ENCODE peak calls at places on chromosomes 6 and 20, in five cellular contexts. One of them, this sample, is unnamed.

GRCh38 chr6:25180630-25181375 is 98.4 kb upstream of the CARMIL1 start:
- DNase-seq in H1: no peak
- DNase-seq in IMR-90: no peak
- DNase-seq in mesenchymal stem cell: no peak
- DNase-seq in trophoblast cell: no peak
- DNase-seq in this sample: no peak

GRCh38 chr6:55528624-55529023 is 50.4 kb downstream of the HMGCLL1 start:
- DNase-seq in H1: no peak
- DNase-seq in IMR-90: peak; percentile 37
- DNase-seq in mesenchymal stem cell: peak; percentile 71
- DNase-seq in trophoblast cell: peak; percentile 58
- DNase-seq in this sample: peak; percentile 5

GRCh38 chr6:156174026-156174880 is 602.9 kb upstream of the ARID1B start:
- DNase-seq in H1: no peak
- DNase-seq in IMR-90: no peak
- DNase-seq in mesenchymal stem cell: no peak
- DNase-seq in trophoblast cell: no peak
- DNase-seq in this sample: no peak

GRCh38 chr6:89489078-89489477 is 56.1 kb downstream of the ANKRD6 start:
- DNase-seq in H1: no peak
- DNase-seq in IMR-90: no peak
- DNase-seq in mesenchymal stem cell: no peak
- DNase-seq in trophoblast cell: no peak
- DNase-seq in this sample: no peak

GRCh38 chr6:56714982-56715456 is 72.3 kb upstream of the DST start:
- DNase-seq in H1: no peak
- DNase-seq in IMR-90: peak; percentile 92
- DNase-seq in mesenchymal stem cell: peak; percentile 89
- DNase-seq in trophoblast cell: peak; percentile 67
- DNase-seq in this sample: no peak

GRCh38 chr6:3370361-3371221 is 86.3 kb downstream of the SLC22A23 start:
- DNase-seq in H1: no peak
- DNase-seq in IMR-90: no peak
- DNase-seq in mesenchymal stem cell: no peak
- DNase-seq in trophoblast cell: no peak
- DNase-seq in this sample: no peak

GRCh38 chr20:31815408-31816188 is 3.6 kb upstream of the MYLK2 start:
- DNase-seq in H1: no peak
- DNase-seq in IMR-90: no peak
- DNase-seq in mesenchymal stem cell: peak; percentile 35
- DNase-seq in trophoblast cell: no peak
- DNase-seq in this sample: no peak

GRCh38 chr6:37514840-37515239 is 15.1 kb upstream of the CCDC167 start:
- DNase-seq in H1: no peak
- DNase-seq in IMR-90: no peak
- DNase-seq in mesenchymal stem cell: no peak
- DNase-seq in trophoblast cell: peak; percentile 60
- DNase-seq in this sample: no peak

GRCh38 chr6:147285087-147285855 is 81.1 kb downstream of the STXBP5 start:
- DNase-seq in H1: no peak
- DNase-seq in IMR-90: peak; percentile 65
- DNase-seq in mesenchymal stem cell: peak; percentile 58
- DNase-seq in trophoblast cell: peak; percentile 50
- DNase-seq in this sample: no peak

GRCh38 chr6:44068607-44069296 is 58.5 kb downstream of the MRPL14 start:
- DNase-seq in H1: no peak
- DNase-seq in IMR-90: no peak
- DNase-seq in mesenchymal stem cell: no peak
- DNase-seq in trophoblast cell: peak; percentile 65
- DNase-seq in this sample: no peak

GRCh38 chr20:7853493-7853892 is 86.8 kb downstream of the HAO1 start:
- DNase-seq in H1: no peak
- DNase-seq in IMR-90: no peak
- DNase-seq in mesenchymal stem cell: no peak
- DNase-seq in trophoblast cell: no peak
- DNase-seq in this sample: no peak

GRCh38 chr6:164520916-164521315 is 788.5 kb downstream of the C6orf118 start:
- DNase-seq in H1: no peak
- DNase-seq in IMR-90: no peak
- DNase-seq in mesenchymal stem cell: no peak
- DNase-seq in trophoblast cell: no peak
- DNase-seq in this sample: no peak

GRCh38 chr6:151493495-151494234 is at the start of gene CCDC170:
- DNase-seq in H1: peak; percentile 83
- DNase-seq in IMR-90: no peak
- DNase-seq in mesenchymal stem cell: peak; percentile 32
- DNase-seq in trophoblast cell: peak; percentile 32
- DNase-seq in this sample: peak; percentile 38

GRCh38 chr6:30100585-30101422 is 12.1 kb downstream of the TRIM31 start:
- DNase-seq in H1: peak; percentile 73
- DNase-seq in IMR-90: no peak
- DNase-seq in mesenchymal stem cell: no peak
- DNase-seq in trophoblast cell: no peak
- DNase-seq in this sample: no peak

GRCh38 chr6:14448246-14448645 is 330.7 kb downstream of the CD83 start:
- DNase-seq in H1: no peak
- DNase-seq in IMR-90: no peak
- DNase-seq in mesenchymal stem cell: no peak
- DNase-seq in trophoblast cell: no peak
- DNase-seq in this sample: no peak

GRCh38 chr6:14452567-14453527 is 335.3 kb downstream of the CD83 start:
- DNase-seq in H1: no peak
- DNase-seq in IMR-90: no peak
- DNase-seq in mesenchymal stem cell: no peak
- DNase-seq in trophoblast cell: peak; percentile 74
- DNase-seq in this sample: no peak

GRCh38 chr6:14447240-14447639 is 329.7 kb downstream of the CD83 start:
- DNase-seq in H1: no peak
- DNase-seq in IMR-90: no peak
- DNase-seq in mesenchymal stem cell: no peak
- DNase-seq in trophoblast cell: peak; percentile 52
- DNase-seq in this sample: no peak

GRCh38 chr6:14451594-14452374 is 334.2 kb downstream of the CD83 start:
- DNase-seq in H1: no peak
- DNase-seq in IMR-90: no peak
- DNase-seq in mesenchymal stem cell: no peak
- DNase-seq in trophoblast cell: no peak
- DNase-seq in this sample: no peak

GRCh38 chr6:14450133-14451040 is 332.8 kb downstream of the CD83 start:
- DNase-seq in H1: no peak
- DNase-seq in IMR-90: peak; percentile 21
- DNase-seq in mesenchymal stem cell: peak; percentile 44
- DNase-seq in trophoblast cell: no peak
- DNase-seq in this sample: no peak
- H3K4me3 ChIP-seq in H1: no peak overlapping the region
- H3K4me3 ChIP-seq in IMR-90: no peak overlapping the region
- H3K4me3 ChIP-seq in mesenchymal stem cell: no peak overlapping the region
- H3K4me3 ChIP-seq in trophoblast cell: no peak overlapping the region
- H3K4me3 ChIP-seq in this sample: no peak overlapping the region

DNA sequence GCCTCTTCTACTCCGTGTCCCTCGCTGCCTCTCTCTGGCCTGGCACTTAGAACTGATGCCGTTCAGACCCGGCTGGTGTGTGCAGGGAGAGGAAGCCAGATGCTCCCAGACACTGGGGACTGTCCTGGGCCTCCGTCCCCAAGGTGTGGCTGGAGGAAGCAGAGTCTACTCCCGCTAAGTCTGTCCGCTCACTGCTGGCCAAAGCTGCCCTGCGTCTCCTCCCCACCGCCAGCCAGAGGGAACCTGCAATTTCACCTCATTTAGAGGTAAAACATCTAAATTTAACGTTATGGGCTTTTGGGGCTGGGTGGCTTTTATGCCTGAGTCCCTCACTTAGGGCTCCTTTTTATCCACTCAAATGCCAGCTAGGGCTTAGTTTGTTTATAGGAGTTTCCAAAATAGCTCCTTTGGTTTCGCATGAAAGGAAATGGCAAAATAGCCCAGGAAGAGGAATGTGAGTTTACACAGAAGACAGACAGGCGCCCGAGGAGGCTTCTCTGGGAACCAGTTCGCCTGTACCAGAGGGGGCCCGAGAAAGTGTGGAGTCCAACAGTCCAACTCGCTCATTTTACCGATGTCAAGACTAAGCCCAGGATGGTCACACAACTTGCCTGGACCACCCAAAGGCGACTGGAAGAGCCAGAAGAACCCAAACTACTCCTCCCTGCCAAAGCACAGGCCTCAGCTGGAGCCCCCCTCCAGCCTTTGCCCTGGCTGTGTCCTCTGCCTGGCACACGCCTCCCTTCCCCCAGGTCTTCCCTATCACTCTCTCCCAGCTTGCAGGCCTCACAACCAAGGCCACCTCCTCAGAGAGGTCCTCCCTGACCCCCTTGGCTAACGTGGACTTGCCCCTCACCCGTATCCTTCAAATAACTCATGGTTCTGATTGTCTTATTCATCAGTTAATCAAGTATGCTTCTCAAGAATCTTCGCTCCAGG is 54.5 kb downstream of the RIPOR3 start:
- DNase-seq in H1: no peak
- DNase-seq in IMR-90: peak; percentile 55
- DNase-seq in mesenchymal stem cell: peak; percentile 87
- DNase-seq in trophoblast cell: no peak
- DNase-seq in this sample: no peak
- H4K91ac ChIP-seq in H1: peak overlapping the region; percentile 93
- H4K91ac ChIP-seq in IMR-90: peak overlapping the region; percentile 100
- H4K91ac ChIP-seq in mesenchymal stem cell: peak overlapping the region; percentile 100
- H4K91ac ChIP-seq in trophoblast cell: peak overlapping the region; percentile 95
- H4K91ac ChIP-seq in this sample: no peak overlapping the region

DNA sequence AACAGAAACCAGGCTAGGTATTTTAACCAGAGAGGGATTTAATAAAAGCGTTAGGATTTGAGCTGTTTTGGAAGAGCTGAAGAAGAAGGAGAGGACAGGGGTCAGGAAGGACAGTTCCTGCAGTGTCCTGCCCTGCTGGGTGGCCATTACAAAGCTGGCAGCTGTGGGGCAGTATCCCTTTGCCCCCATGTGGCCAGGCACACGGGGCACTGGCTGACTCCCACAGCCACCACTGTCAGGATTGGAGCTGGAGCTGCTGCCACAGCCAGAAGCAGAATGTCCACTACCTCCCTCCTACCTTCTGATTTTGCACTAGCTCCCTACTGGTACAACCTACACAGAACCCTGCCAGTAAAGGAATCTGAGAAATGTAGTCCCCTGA is 46.5 kb downstream of the SLC22A3 start:
- DNase-seq in H1: no peak
- DNase-seq in IMR-90: no peak
- DNase-seq in mesenchymal stem cell: no peak
- DNase-seq in trophoblast cell: no peak
- DNase-seq in this sample: no peak
- H3K4me2 ChIP-seq in H1: no peak overlapping the region
- H3K4me2 ChIP-seq in IMR-90: no peak overlapping the region
- H3K4me2 ChIP-seq in mesenchymal stem cell: no peak overlapping the region
- H3K4me2 ChIP-seq in trophoblast cell: no peak overlapping the region
- H3K4me2 ChIP-seq in this sample: no peak overlapping the region

GRCh38 chr6:166949533-166950442 is 6.6 kb downstream of the RNASET2 start:
- DNase-seq in H1: no peak
- DNase-seq in IMR-90: no peak
- DNase-seq in mesenchymal stem cell: no peak
- DNase-seq in trophoblast cell: peak; percentile 93
- DNase-seq in this sample: no peak
- H3K4me3 ChIP-seq in H1: no peak overlapping the region
- H3K4me3 ChIP-seq in IMR-90: no peak overlapping the region
- H3K4me3 ChIP-seq in mesenchymal stem cell: no peak overlapping the region
- H3K4me3 ChIP-seq in trophoblast cell: no peak overlapping the region
- H3K4me3 ChIP-seq in this sample: no peak overlapping the region

DNA sequence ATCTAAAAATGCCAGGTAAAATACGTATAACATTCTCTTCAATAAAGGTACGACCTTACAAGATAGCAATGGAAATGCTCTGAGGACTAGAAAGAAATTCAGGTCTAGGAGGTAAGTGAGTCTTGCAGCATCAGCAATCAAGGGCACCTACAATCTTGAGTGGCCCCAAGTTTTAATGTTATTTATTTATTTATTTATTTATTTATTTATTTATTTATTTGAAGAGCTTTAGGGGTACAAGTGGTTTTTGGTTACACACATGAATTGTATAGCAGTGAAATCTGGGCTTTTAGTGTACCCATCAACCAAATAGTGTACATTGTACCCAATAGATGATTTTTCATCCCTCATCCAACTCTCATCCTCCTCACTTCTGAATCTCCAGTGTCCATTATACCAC is 574.0 kb upstream of the POU3F2 start:
- DNase-seq in H1: no peak
- DNase-seq in IMR-90: no peak
- DNase-seq in mesenchymal stem cell: no peak
- DNase-seq in trophoblast cell: no peak
- DNase-seq in this sample: no peak
- H4K91ac ChIP-seq in H1: no peak overlapping the region
- H4K91ac ChIP-seq in IMR-90: no peak overlapping the region
- H4K91ac ChIP-seq in mesenchymal stem cell: no peak overlapping the region
- H4K91ac ChIP-seq in trophoblast cell: no peak overlapping the region
- H4K91ac ChIP-seq in this sample: no peak overlapping the region

GRCh38 chr20:44020406-44021148 is 105.9 kb downstream of the TOX2 start:
- DNase-seq in H1: no peak
- DNase-seq in IMR-90: no peak
- DNase-seq in mesenchymal stem cell: no peak
- DNase-seq in trophoblast cell: no peak
- DNase-seq in this sample: no peak
- H3K4me2 ChIP-seq in H1: no peak overlapping the region
- H3K4me2 ChIP-seq in IMR-90: no peak overlapping the region
- H3K4me2 ChIP-seq in mesenchymal stem cell: no peak overlapping the region
- H3K4me2 ChIP-seq in trophoblast cell: no peak overlapping the region
- H3K4me2 ChIP-seq in this sample: no peak overlapping the region

DNA sequence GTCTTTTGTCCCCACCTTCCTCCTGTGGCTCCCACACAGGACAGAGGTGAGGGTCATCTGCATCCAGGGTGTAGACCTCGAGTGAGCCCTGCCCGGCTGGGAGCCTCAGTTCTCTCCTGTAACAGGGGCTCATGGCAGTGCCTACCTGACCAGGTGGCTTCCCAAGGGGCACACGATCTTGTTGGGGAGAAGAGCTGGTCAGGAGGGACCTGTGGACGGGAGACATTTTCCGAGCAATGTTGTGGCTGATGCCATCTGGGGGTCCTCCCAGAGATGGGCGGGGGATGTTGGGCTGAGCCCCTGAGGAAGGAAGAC is 51.9 kb downstream of the CEBPB start:
- DNase-seq in H1: no peak
- DNase-seq in IMR-90: no peak
- DNase-seq in mesenchymal stem cell: no peak
- DNase-seq in trophoblast cell: no peak
- DNase-seq in this sample: no peak
- H3K4me3 ChIP-seq in H1: no peak overlapping the region
- H3K4me3 ChIP-seq in IMR-90: no peak overlapping the region
- H3K4me3 ChIP-seq in mesenchymal stem cell: no peak overlapping the region
- H3K4me3 ChIP-seq in trophoblast cell: no peak overlapping the region
- H3K4me3 ChIP-seq in this sample: no peak overlapping the region

GRCh38 chr20:48153105-48153504 is 367.8 kb upstream of the SULF2 start:
- DNase-seq in H1: no peak
- DNase-seq in IMR-90: no peak
- DNase-seq in mesenchymal stem cell: no peak
- DNase-seq in trophoblast cell: no peak
- DNase-seq in this sample: no peak
- H4K91ac ChIP-seq in H1: no peak overlapping the region
- H4K91ac ChIP-seq in IMR-90: no peak overlapping the region
- H4K91ac ChIP-seq in mesenchymal stem cell: peak overlapping the region; percentile 37
- H4K91ac ChIP-seq in trophoblast cell: no peak overlapping the region
- H4K91ac ChIP-seq in this sample: no peak overlapping the region